ENCODE peak calls at places on chromosomes 6 and 20, in four cellular contexts. G is T-helper 1 cell, O is GM20000, R is lung microvascular endothelial cell. K is an unnamed sample.

GRCh38 chr20:13816757-13817156 is 31.9 kb downstream of the NDUFAF5 start:
- DNase-seq in G (no peak), R (no peak), O (no peak), K (no peak)

GRCh38 chr6:90466191-90466940 is 120.5 kb downstream of the MAP3K7 start:
- DNase-seq in O (no peak), G (peak), R (no peak), K (no peak)

GRCh38 chr6:28776269-28777146 is 147.3 kb downstream of the TRIM27 start:
- DNase-seq in R (no peak), O (no peak), G (no peak), K (no peak)

GRCh38 chr6:108565893-108566292 is 5.2 kb downstream of the FOXO3 start:
- DNase-seq in G (no peak), O (peak), R (peak), K (no peak)

GRCh38 chr6:53932502-53932901 is 137.7 kb downstream of the LRRC1 start:
- DNase-seq in O (no peak), G (no peak), R (no peak), K (no peak)

GRCh38 chr6:42383421-42384208 is 68.1 kb downstream of the TRERF1 start:
- DNase-seq in O (no peak), G (peak), R (no peak), K (no peak)

GRCh38 chr20:13101276-13101675 is 92.5 kb downstream of the SPTLC3 start:
- DNase-seq in O (no peak), R (no peak), G (no peak), K (no peak)

GRCh38 chr6:140025171-140025570 is 650.7 kb upstream of the CITED2 start:
- DNase-seq in G (no peak), O (no peak), R (no peak), K (no peak)

GRCh38 chr20:34112600-34113061 is 588 bp upstream of the EIF2S2 start:
- DNase-seq in O (peak), R (peak), G (no peak), K (peak)

GRCh38 chr6:90233994-90234393 is 62.6 kb downstream of the BACH2 start:
- DNase-seq in R (no peak), O (no peak), G (peak), K (no peak)

GRCh38 chr20:39623584-39624234 is 661.6 kb downstream of the DHX35 start:
- DNase-seq in G (no peak), O (no peak), R (no peak), K (no peak)

GRCh38 chr6:111980168-111980567 is 73.7 kb upstream of the CCN6 start:
- DNase-seq in R (no peak), G (no peak), O (no peak), K (no peak)

GRCh38 chr20:973785-974194 is 28.3 kb downstream of the RSPO4 start:
- DNase-seq in O (peak), R (peak), G (peak), K (peak)

GRCh38 chr6:144302701-144303351 is 17.7 kb downstream of the UTRN start:
- DNase-seq in R (no peak), G (no peak), O (no peak), K (no peak)

GRCh38 chr6:36873612-36874011 is 991 bp downstream of the PPIL1 start:
- DNase-seq in O (peak), R (no peak), G (peak), K (peak)

GRCh38 chr20:50429412-50429811 is 80.8 kb upstream of the PTPN1 start:
- DNase-seq in R (no peak), O (no peak), G (no peak), K (no peak)

GRCh38 chr6:113219783-113220182 is 637.4 kb upstream of the MARCKS start:
- DNase-seq in O (no peak), R (no peak), G (no peak), K (no peak)

GRCh38 chr6:47362857-47363461 is 53.3 kb upstream of the TNFRSF21 start:
- DNase-seq in G (no peak), O (no peak), R (no peak), K (no peak)

GRCh38 chr6:160919713-160920112 is 71.9 kb upstream of the MAP3K4 start:
- DNase-seq in G (no peak), O (no peak), R (no peak), K (no peak)

GRCh38 chr20:10581823-10582222 is 92.0 kb downstream of the JAG1 start:
- DNase-seq in O (no peak), R (no peak), G (no peak), K (no peak)

GRCh38 chr6:11921017-11921438 is 91.1 kb upstream of the HIVEP1 start:
- DNase-seq in G (no peak), O (no peak), R (peak), K (no peak)

GRCh38 chr6:155894262-155894661 is 438.6 kb upstream of the NOX3 start:
- DNase-seq in R (no peak), G (no peak), O (no peak), K (no peak)

GRCh38 chr6:169527306-169527705 is 174.5 kb downstream of the WDR27 start:
- DNase-seq in G (no peak), O (no peak), R (no peak), K (no peak)

GRCh38 chr6:111683749-111684267 is 78.1 kb upstream of the TRAF3IP2 start:
- DNase-seq in G (no peak), O (no peak), R (peak), K (no peak)

GRCh38 chr6:3718407-3718806 is 33.1 kb downstream of the PXDC1 start:
- DNase-seq in O (no peak), R (no peak), G (no peak), K (no peak)

GRCh38 chr6:130708338-130708737 is 118.9 kb upstream of the SMLR1 start:
- DNase-seq in G (no peak), R (peak), O (no peak), K (no peak)

GRCh38 chr6:135995160-135995898 is 143.8 kb downstream of the PDE7B start:
- DNase-seq in O (no peak), R (peak), G (no peak), K (no peak)

GRCh38 chr20:13839421-13840092 is 54.7 kb downstream of the NDUFAF5 start:
- DNase-seq in G (no peak), R (no peak), O (no peak), K (no peak)

GRCh38 chr6:121651420-121651819 is 216.0 kb downstream of the GJA1 start:
- DNase-seq in R (peak), G (peak), O (no peak), K (no peak)

GRCh38 chr6:10633216-10633615 is 61.2 kb downstream of the C6orf52 start:
- DNase-seq in O (peak), R (peak), G (peak), K (peak)

K was measured in GM13977.